ENCODE peak calls at places on chromosomes 6 and 20, in four cellular contexts. H is progenitor cell of endocrine pancreas, E is cardiac muscle cell, L is activated T-cell treated with anti-CD3 and anti-CD28 coated beads for 1 hour. C is an unnamed sample.

GRCh38 chr20:15069355-15069754 is 731.9 kb upstream of the FLRT3 start:
- DNase-seq in H (no peak), E (no peak), L (no peak), C (no peak)

GRCh38 chr6:34657307-34657978 is 39.1 kb downstream of the ILRUN start:
- DNase-seq in H (no peak), E (peak), L (no peak), C (no peak)

GRCh38 chr20:36493801-36494114 is 47.6 kb upstream of the MYL9 start:
- DNase-seq in H (no peak), E (peak), L (no peak), C (no peak)

GRCh38 chr6:26322645-26323482 is 42.1 kb upstream of the BTN3A2 start:
- DNase-seq in H (no peak), E (peak), L (peak), C (peak)

GRCh38 chr20:9403481-9403880 is 110.9 kb upstream of the LAMP5 start:
- DNase-seq in H (no peak), E (no peak), L (no peak), C (no peak)

GRCh38 chr20:50308166-50308512 is 117.5 kb downstream of the CEBPB start:
- DNase-seq in H (no peak), E (no peak), L (no peak), C (no peak)

GRCh38 chr20:21338291-21338690 is 35.2 kb downstream of the XRN2 start:
- DNase-seq in H (no peak), E (no peak), L (no peak), C (no peak)

GRCh38 chr6:23021487-23021886 is 452.1 kb downstream of the HDGFL1 start:
- DNase-seq in H (no peak), E (no peak), L (no peak), C (no peak)

GRCh38 chr6:144284753-144285547 is at the start of gene UTRN:
- DNase-seq in H (peak), E (peak), L (peak), C (peak)

C was measured in GDM1.